ENCODE peak calls at places on chromosome 19, in eight cellular contexts. One of them, this sample, is unnamed.

GRCh38 chr19:34120846-34121639 is 51.3 kb upstream of the LSM14A start:
- DNase-seq in heart left ventricle: no peak
- DNase-seq in C1 segment of cervical spinal cord: no peak
- DNase-seq in stimulated activated CD4-positive, alpha-beta T cell treated with anti-CD3 and anti-CD28 coated beads, Interleukin-12 subunit alpha, Interleukin-12 subunit beta, amount 100 ng/mL, for 48 hours: peak
- DNase-seq in midbrain: no peak
- DNase-seq in activated CD4-positive, CD25-positive, alpha-beta regulatory T cell: no peak
- DNase-seq in progenitor cell of endocrine pancreas: no peak
- DNase-seq in breast epithelium: no peak
- DNase-seq in this sample: no peak

GRCh38 chr19:38735257-38735686 is 9.0 kb downstream of the CAPN12 start:
- DNase-seq in heart left ventricle: no peak
- DNase-seq in C1 segment of cervical spinal cord: no peak
- DNase-seq in stimulated activated CD4-positive, alpha-beta T cell treated with anti-CD3 and anti-CD28 coated beads, Interleukin-12 subunit alpha, Interleukin-12 subunit beta, amount 100 ng/mL, for 48 hours: no peak
- DNase-seq in midbrain: no peak
- DNase-seq in activated CD4-positive, CD25-positive, alpha-beta regulatory T cell: no peak
- DNase-seq in progenitor cell of endocrine pancreas: peak
- DNase-seq in breast epithelium: no peak
- DNase-seq in this sample: peak

GRCh38 chr19:47609885-47610545 is 1.1 kb downstream of the BICRA start:
- DNase-seq in heart left ventricle: peak
- DNase-seq in C1 segment of cervical spinal cord: peak
- DNase-seq in stimulated activated CD4-positive, alpha-beta T cell treated with anti-CD3 and anti-CD28 coated beads, Interleukin-12 subunit alpha, Interleukin-12 subunit beta, amount 100 ng/mL, for 48 hours: peak
- DNase-seq in midbrain: peak
- DNase-seq in activated CD4-positive, CD25-positive, alpha-beta regulatory T cell: peak
- DNase-seq in progenitor cell of endocrine pancreas: peak
- DNase-seq in breast epithelium: no peak
- DNase-seq in this sample: peak

GRCh38 chr19:4597278-4597974 is 37.9 kb upstream of the SEMA6B start:
- DNase-seq in heart left ventricle: no peak
- DNase-seq in C1 segment of cervical spinal cord: no peak
- DNase-seq in stimulated activated CD4-positive, alpha-beta T cell treated with anti-CD3 and anti-CD28 coated beads, Interleukin-12 subunit alpha, Interleukin-12 subunit beta, amount 100 ng/mL, for 48 hours: no peak
- DNase-seq in midbrain: no peak
- DNase-seq in activated CD4-positive, CD25-positive, alpha-beta regulatory T cell: no peak
- DNase-seq in progenitor cell of endocrine pancreas: no peak
- DNase-seq in breast epithelium: no peak
- DNase-seq in this sample: no peak

GRCh38 chr19:10431254-10431942 is 11.1 kb downstream of the PDE4A start:
- DNase-seq in heart left ventricle: peak
- DNase-seq in C1 segment of cervical spinal cord: no peak
- DNase-seq in stimulated activated CD4-positive, alpha-beta T cell treated with anti-CD3 and anti-CD28 coated beads, Interleukin-12 subunit alpha, Interleukin-12 subunit beta, amount 100 ng/mL, for 48 hours: no peak
- DNase-seq in midbrain: no peak
- DNase-seq in activated CD4-positive, CD25-positive, alpha-beta regulatory T cell: no peak
- DNase-seq in progenitor cell of endocrine pancreas: no peak
- DNase-seq in breast epithelium: no peak
- DNase-seq in this sample: no peak

GRCh38 chr19:44741841-44742352 is 6.6 kb upstream of the BCL3 start:
- DNase-seq in heart left ventricle: peak
- DNase-seq in C1 segment of cervical spinal cord: peak
- DNase-seq in stimulated activated CD4-positive, alpha-beta T cell treated with anti-CD3 and anti-CD28 coated beads, Interleukin-12 subunit alpha, Interleukin-12 subunit beta, amount 100 ng/mL, for 48 hours: no peak
- DNase-seq in midbrain: peak
- DNase-seq in activated CD4-positive, CD25-positive, alpha-beta regulatory T cell: no peak
- DNase-seq in progenitor cell of endocrine pancreas: no peak
- DNase-seq in breast epithelium: peak
- DNase-seq in this sample: no peak

GRCh38 chr19:41354343-41354974 is 737 bp upstream of the TGFB1 start:
- DNase-seq in heart left ventricle: peak
- DNase-seq in C1 segment of cervical spinal cord: no peak
- DNase-seq in stimulated activated CD4-positive, alpha-beta T cell treated with anti-CD3 and anti-CD28 coated beads, Interleukin-12 subunit alpha, Interleukin-12 subunit beta, amount 100 ng/mL, for 48 hours: no peak
- DNase-seq in midbrain: no peak
- DNase-seq in activated CD4-positive, CD25-positive, alpha-beta regulatory T cell: no peak
- DNase-seq in progenitor cell of endocrine pancreas: no peak
- DNase-seq in breast epithelium: no peak
- DNase-seq in this sample: no peak

GRCh38 chr19:48419158-48419920 is 25.9 kb downstream of the GRIN2D start:
- DNase-seq in heart left ventricle: peak
- DNase-seq in C1 segment of cervical spinal cord: peak
- DNase-seq in stimulated activated CD4-positive, alpha-beta T cell treated with anti-CD3 and anti-CD28 coated beads, Interleukin-12 subunit alpha, Interleukin-12 subunit beta, amount 100 ng/mL, for 48 hours: peak
- DNase-seq in midbrain: peak
- DNase-seq in activated CD4-positive, CD25-positive, alpha-beta regulatory T cell: peak
- DNase-seq in progenitor cell of endocrine pancreas: no peak
- DNase-seq in breast epithelium: no peak
- DNase-seq in this sample: no peak

GRCh38 chr19:21434516-21434915 is 37.6 kb downstream of the ZNF493 start:
- DNase-seq in heart left ventricle: no peak
- DNase-seq in C1 segment of cervical spinal cord: no peak
- DNase-seq in stimulated activated CD4-positive, alpha-beta T cell treated with anti-CD3 and anti-CD28 coated beads, Interleukin-12 subunit alpha, Interleukin-12 subunit beta, amount 100 ng/mL, for 48 hours: no peak
- DNase-seq in midbrain: no peak
- DNase-seq in activated CD4-positive, CD25-positive, alpha-beta regulatory T cell: no peak
- DNase-seq in progenitor cell of endocrine pancreas: no peak
- DNase-seq in breast epithelium: no peak
- DNase-seq in this sample: no peak

GRCh38 chr19:45601524-45602522 is at the start of gene GPR4:
- DNase-seq in heart left ventricle: peak
- DNase-seq in C1 segment of cervical spinal cord: no peak
- DNase-seq in stimulated activated CD4-positive, alpha-beta T cell treated with anti-CD3 and anti-CD28 coated beads, Interleukin-12 subunit alpha, Interleukin-12 subunit beta, amount 100 ng/mL, for 48 hours: no peak
- DNase-seq in midbrain: no peak
- DNase-seq in activated CD4-positive, CD25-positive, alpha-beta regulatory T cell: no peak
- DNase-seq in progenitor cell of endocrine pancreas: no peak
- DNase-seq in breast epithelium: no peak
- DNase-seq in this sample: no peak

GRCh38 chr19:7988307-7988706 is 17.1 kb downstream of the ELAVL1 start:
- DNase-seq in heart left ventricle: no peak
- DNase-seq in C1 segment of cervical spinal cord: peak
- DNase-seq in stimulated activated CD4-positive, alpha-beta T cell treated with anti-CD3 and anti-CD28 coated beads, Interleukin-12 subunit alpha, Interleukin-12 subunit beta, amount 100 ng/mL, for 48 hours: no peak
- DNase-seq in midbrain: no peak
- DNase-seq in activated CD4-positive, CD25-positive, alpha-beta regulatory T cell: no peak
- DNase-seq in progenitor cell of endocrine pancreas: no peak
- DNase-seq in breast epithelium: no peak
- DNase-seq in this sample: no peak

GRCh38 chr19:2663920-2664571 is 38.4 kb downstream of the GNG7 start:
- DNase-seq in heart left ventricle: peak
- DNase-seq in C1 segment of cervical spinal cord: no peak
- DNase-seq in stimulated activated CD4-positive, alpha-beta T cell treated with anti-CD3 and anti-CD28 coated beads, Interleukin-12 subunit alpha, Interleukin-12 subunit beta, amount 100 ng/mL, for 48 hours: no peak
- DNase-seq in midbrain: peak
- DNase-seq in activated CD4-positive, CD25-positive, alpha-beta regulatory T cell: no peak
- DNase-seq in progenitor cell of endocrine pancreas: no peak
- DNase-seq in breast epithelium: no peak
- DNase-seq in this sample: no peak

GRCh38 chr19:11485245-11485837 is 4.5 kb upstream of the ELAVL3 start:
- DNase-seq in heart left ventricle: no peak
- DNase-seq in C1 segment of cervical spinal cord: peak
- DNase-seq in stimulated activated CD4-positive, alpha-beta T cell treated with anti-CD3 and anti-CD28 coated beads, Interleukin-12 subunit alpha, Interleukin-12 subunit beta, amount 100 ng/mL, for 48 hours: no peak
- DNase-seq in midbrain: no peak
- DNase-seq in activated CD4-positive, CD25-positive, alpha-beta regulatory T cell: no peak
- DNase-seq in progenitor cell of endocrine pancreas: no peak
- DNase-seq in breast epithelium: no peak
- DNase-seq in this sample: no peak

GRCh38 chr19:52991484-52991883 is 22.2 kb upstream of the ERVV-1 start:
- DNase-seq in heart left ventricle: no peak
- DNase-seq in C1 segment of cervical spinal cord: peak
- DNase-seq in stimulated activated CD4-positive, alpha-beta T cell treated with anti-CD3 and anti-CD28 coated beads, Interleukin-12 subunit alpha, Interleukin-12 subunit beta, amount 100 ng/mL, for 48 hours: no peak
- DNase-seq in midbrain: no peak
- DNase-seq in activated CD4-positive, CD25-positive, alpha-beta regulatory T cell: no peak
- DNase-seq in progenitor cell of endocrine pancreas: no peak
- DNase-seq in breast epithelium: no peak
- DNase-seq in this sample: no peak